ENCODE peak calls at places on chromosomes 11 and 22, in five cellular contexts. G is CD8-positive, alpha-beta T cell; D is mesenchymal stem cell; L is iPS DF 6.9; E is CD4-positive, alpha-beta memory T cell. V is an unnamed sample.
A peak's percentile ranks its signal among the peaks of the same experiment; 100 is the strongest.

GRCh38 chr11:111764621-111765020 is 1.6 kb downstream of the PPP2R1B start:
- DNase-seq in E (no peak), G (no peak), D (peak; percentile 37), L (no peak), V (no peak)

GRCh38 chr11:96424693-96425092 is 34.9 kb downstream of the JRKL start:
- DNase-seq in L (no peak), D (peak; percentile 5), G (no peak), E (no peak), V (no peak)

GRCh38 chr11:105051559-105051958 is 6.4 kb upstream of the CARD16 start:
- DNase-seq in D (no peak), L (no peak), G (no peak), E (no peak), V (no peak)

GRCh38 chr22:30286813-30287625 is 2.3 kb downstream of the CASTOR1 start:
- DNase-seq in L (no peak), D (peak; percentile 55), E (peak; percentile 82), G (peak; percentile 87), V (peak; percentile 33)

GRCh38 chr11:120236169-120237107 is 3.5 kb upstream of the POU2F3 start:
- DNase-seq in E (no peak), D (peak; percentile 20), L (no peak), G (no peak), V (no peak)

GRCh38 chr22:46792061-46792796 is 29.8 kb downstream of the TBC1D22A start:
- DNase-seq in L (no peak), D (no peak), G (no peak), E (no peak), V (no peak)

GRCh38 chr11:130580372-130580771 is 131.9 kb downstream of the ADAMTS15 start:
- DNase-seq in E (no peak), L (peak; percentile 20), D (peak; percentile 50), G (no peak), V (peak; percentile 72)

GRCh38 chr11:107705027-107705426 is 6.8 kb downstream of the SLN start:
- DNase-seq in G (no peak), E (no peak), L (no peak), D (peak; percentile 90), V (no peak)

GRCh38 chr11:11435673-11436072 is 82.6 kb upstream of the CSNK2A3 start:
- DNase-seq in G (no peak), L (no peak), D (no peak), E (no peak), V (no peak)

GRCh38 chr11:66956689-66957290 is 1.4 kb downstream of the PC start:
- DNase-seq in D (peak; percentile 92), L (no peak), G (no peak), E (no peak), V (peak; percentile 11)

GRCh38 chr11:130042093-130042591 is 27.6 kb upstream of the APLP2 start:
- DNase-seq in D (peak; percentile 89), L (no peak), G (no peak), E (no peak), V (no peak)

GRCh38 chr11:32613500-32614151 is 30.0 kb downstream of the EIF3M start:
- DNase-seq in G (no peak), D (no peak), L (no peak), E (no peak), V (no peak)

GRCh38 chr11:2380807-2381350 is 3.8 kb downstream of the CD81 start:
- DNase-seq in E (no peak), D (peak; percentile 59), G (no peak), L (no peak), V (peak; percentile 69)

GRCh38 chr11:15006139-15006759 is 34.1 kb upstream of the CALCA start:
- DNase-seq in E (peak; percentile 39), G (no peak), L (no peak), D (peak; percentile 61), V (no peak)

GRCh38 chr22:20946080-20946986 is 20.7 kb upstream of the AIFM3 start:
- DNase-seq in L (no peak), E (no peak), D (peak; percentile 59), G (no peak), V (no peak)

GRCh38 chr11:117394221-117394925 is 66.7 kb downstream of the CEP164 start:
- DNase-seq in E (no peak), D (no peak), L (no peak), G (no peak), V (no peak)

GRCh38 chr11:65524747-65525658 is at the start of gene SCYL1:
- DNase-seq in D (peak; percentile 74), L (no peak), G (peak; percentile 80), E (peak; percentile 75), V (peak; percentile 39)
- H3K27ac ChIP-seq in D (peak within 1 kb of the TSS; percentile 10), L (no peak within 1 kb of the TSS), G (peak within 1 kb of the TSS; percentile 68), E (peak within 1 kb of the TSS; percentile 84), V (peak within 1 kb of the TSS; percentile 86)

GRCh38 chr22:40239345-40239683 is 61.6 kb downstream of the TNRC6B start:
- DNase-seq in D (no peak), L (no peak), G (no peak), E (no peak), V (no peak)

GRCh38 chr22:40240671-40241070 is 62.9 kb downstream of the TNRC6B start:
- DNase-seq in E (peak; percentile 31), L (no peak), D (no peak), G (peak; percentile 34), V (no peak)

GRCh38 chr22:40240160-40240559 is 62.4 kb downstream of the TNRC6B start:
- DNase-seq in D (no peak), G (no peak), L (no peak), E (no peak), V (no peak)

GRCh38 chr22:40238425-40239344 is 61.0 kb downstream of the TNRC6B start:
- DNase-seq in L (no peak), E (peak; percentile 8), G (no peak), D (peak; percentile 83), V (no peak)

DNA sequence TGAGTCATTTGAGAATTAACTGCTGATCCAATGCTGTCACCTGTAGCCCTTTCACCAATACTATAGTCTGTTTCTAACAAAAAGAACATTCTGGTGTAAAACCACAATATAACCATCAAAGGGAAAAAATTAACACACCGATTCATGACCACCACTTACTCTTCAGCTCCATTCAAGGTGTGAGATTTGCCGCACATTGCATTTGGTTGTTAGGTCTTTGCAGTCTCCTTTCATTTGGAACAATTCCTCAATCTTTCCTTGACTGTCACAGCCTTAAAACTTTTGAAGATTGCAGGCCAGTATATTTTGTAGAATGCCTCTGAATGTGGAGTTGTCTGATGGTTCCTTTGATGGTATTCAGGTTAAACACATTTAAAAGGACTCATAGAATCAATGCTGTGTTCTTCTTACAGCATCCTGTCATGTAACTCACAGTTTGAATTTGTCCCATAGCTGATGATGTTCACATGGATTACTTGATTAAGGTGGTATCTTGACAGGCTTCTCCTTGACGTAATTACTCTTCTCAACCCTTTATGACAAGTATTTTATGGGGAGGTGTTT is 63.6 kb downstream of the TNRC6B start:
- DNase-seq in G (no peak), L (no peak), E (peak; percentile 70), D (no peak), V (no peak)
- H3K27ac ChIP-seq in G (no peak overlapping the region), L (no peak overlapping the region), E (peak overlapping the region; percentile 47), D (no peak overlapping the region), V (no peak overlapping the region)

GRCh38 chr11:17851697-17852096 is 117.1 kb downstream of the KCNC1 start:
- DNase-seq in D (no peak), G (no peak), E (no peak), L (no peak), V (no peak)

GRCh38 chr11:17845431-17845881 is 110.9 kb downstream of the KCNC1 start:
- DNase-seq in D (peak; percentile 13), L (no peak), G (no peak), E (no peak), V (no peak)

GRCh38 chr11:17848709-17849108 is 114.1 kb downstream of the KCNC1 start:
- DNase-seq in G (no peak), D (no peak), L (no peak), E (no peak), V (no peak)

GRCh38 chr11:17852246-17852645 is 117.7 kb downstream of the KCNC1 start:
- DNase-seq in D (no peak), L (no peak), G (no peak), E (no peak), V (no peak)

DNA sequence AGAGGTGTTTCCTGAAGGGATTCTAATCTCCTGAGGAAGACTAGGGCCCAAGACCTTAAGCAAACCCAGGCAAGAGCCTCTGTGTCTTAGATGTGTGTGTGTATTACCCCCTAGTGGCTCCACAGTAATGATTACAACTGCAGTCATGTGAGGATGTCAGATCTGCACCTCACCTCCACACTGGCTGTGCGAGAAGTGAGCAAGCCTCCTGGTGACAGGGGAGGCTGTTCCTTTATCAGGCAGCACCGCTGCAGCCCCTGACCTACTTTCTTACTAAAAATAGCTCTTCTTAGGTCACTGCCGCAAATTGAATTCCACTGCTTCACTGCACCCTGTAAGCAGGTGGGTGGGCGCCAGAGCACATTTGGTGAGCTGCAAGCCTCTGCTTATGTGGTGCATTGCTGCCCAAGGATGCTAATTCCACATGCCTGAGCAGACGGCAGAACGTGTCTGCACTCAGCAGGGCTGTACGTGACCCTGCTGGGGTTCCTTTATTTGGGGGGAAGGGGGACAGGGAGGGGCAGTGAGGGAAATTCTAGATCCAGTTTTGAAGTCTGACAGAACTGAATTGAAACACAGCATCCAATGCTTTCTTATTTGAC is 112.4 kb downstream of the KCNC1 start:
- DNase-seq in E (no peak), D (no peak), G (no peak), L (no peak), V (no peak)
- H3K27ac ChIP-seq in E (no peak overlapping the region), D (no peak overlapping the region), G (no peak overlapping the region), L (no peak overlapping the region), V (no peak overlapping the region)

GRCh38 chr22:38204784-38205183 is 3.0 kb downstream of the MAFF start:
- DNase-seq in E (no peak), G (no peak), L (no peak), D (no peak), V (no peak)
- H3K27ac ChIP-seq in E (no peak overlapping the region), G (no peak overlapping the region), L (no peak overlapping the region), D (peak overlapping the region; percentile 55), V (no peak overlapping the region)

DNA sequence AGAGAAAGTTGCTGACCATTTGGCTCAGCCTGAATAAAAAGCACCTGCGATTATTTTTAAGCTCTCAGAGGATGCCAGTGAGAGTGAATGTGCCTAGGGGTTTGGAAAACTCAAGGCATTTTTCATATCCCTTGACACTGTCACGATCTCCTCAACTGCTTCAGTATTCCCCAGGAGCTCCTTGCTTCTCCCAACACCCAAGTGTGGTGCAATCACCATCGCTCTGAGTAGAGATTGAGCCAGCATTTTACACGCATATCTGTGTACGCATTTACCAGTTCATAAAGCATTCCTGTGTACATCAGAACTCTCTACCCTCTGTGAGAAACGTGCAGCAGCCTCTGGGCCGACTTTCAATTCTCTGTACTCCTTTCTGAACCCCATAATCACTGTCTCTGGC is 1.3 kb downstream of the SRRD start:
- DNase-seq in G (no peak), D (peak; percentile 9), E (no peak), L (no peak), V (no peak)
- H3K27ac ChIP-seq in G (no peak overlapping the region), D (no peak overlapping the region), E (no peak overlapping the region), L (no peak overlapping the region), V (no peak overlapping the region)

GRCh38 chr22:45534339-45535192 is 31.9 kb downstream of the FBLN1 start:
- DNase-seq in D (peak; percentile 33), L (no peak), G (no peak), E (no peak), V (no peak)
- H3K27ac ChIP-seq in D (no peak overlapping the region), L (no peak overlapping the region), G (no peak overlapping the region), E (no peak overlapping the region), V (no peak overlapping the region)

V was measured in substantia nigra.